ENCODE peak calls at places on chromosomes 5 and 9, in seven cellular contexts. J is PC-9, P is neural progenitor cell, B is OCI-LY7, C is mammary epithelial cell, Z is endothelial cell of umbilical vein, N is DND-41. D is an unnamed sample.

GRCh38 chr9:129555512-129556203 is 65.2 kb downstream of the C9orf50 start:
- DNase-seq in P (no peak), J (no peak), B (no peak), C (no peak), Z (no peak), N (no peak), D (no peak)

GRCh38 chr9:29697011-29697410 is 2123.7 kb upstream of the C9orf72 start:
- DNase-seq in B (no peak), C (peak), P (no peak), Z (no peak), J (no peak), N (no peak), D (no peak)

GRCh38 chr5:37757980-37758582 is 81.8 kb downstream of the GDNF start:
- DNase-seq in B (no peak), Z (peak), P (no peak), N (no peak), C (no peak), J (no peak), D (no peak)

GRCh38 chr9:135023816-135024405 is 63.6 kb upstream of the OLFM1 start:
- DNase-seq in C (peak), J (no peak), N (no peak), P (no peak), B (no peak), Z (no peak), D (no peak)

GRCh38 chr9:108588246-108588645 is 267.5 kb downstream of the ACTL7B start:
- DNase-seq in C (no peak), J (no peak), Z (no peak), N (no peak), P (no peak), B (no peak), D (no peak)

GRCh38 chr9:16870606-16871357 is at the start of gene BNC2:
- DNase-seq in B (no peak), P (peak), C (no peak), N (peak), J (no peak), Z (peak), D (peak)

GRCh38 chr5:122149691-122150090 is 20.3 kb downstream of the ZNF474 start:
- DNase-seq in B (no peak), Z (no peak), P (no peak), C (no peak), J (no peak), N (no peak), D (no peak)

GRCh38 chr5:137515238-137515637 is 16.1 kb upstream of the SPOCK1 start:
- DNase-seq in P (no peak), J (no peak), N (no peak), B (no peak), C (no peak), Z (no peak), D (no peak)

GRCh38 chr5:77569409-77569808 is 69.1 kb downstream of the OTP start:
- DNase-seq in C (no peak), B (no peak), P (no peak), N (no peak), Z (no peak), J (no peak), D (no peak)

GRCh38 chr9:86099695-86100364 is 472 bp upstream of the GOLM1 start:
- DNase-seq in J (peak), P (peak), Z (peak), N (no peak), B (no peak), C (peak), D (peak)

GRCh38 chr9:89007041-89007440 is 15.8 kb downstream of the S1PR3 start:
- DNase-seq in B (no peak), N (no peak), P (no peak), C (no peak), Z (no peak), J (no peak), D (no peak)

GRCh38 chr5:158869092-158869491 is 230.6 kb downstream of the EBF1 start:
- DNase-seq in C (no peak), Z (no peak), N (no peak), J (no peak), B (no peak), P (peak), D (peak)

GRCh38 chr5:89917112-89917511 is 492.4 kb downstream of the CETN3 start:
- DNase-seq in Z (no peak), C (no peak), J (no peak), N (no peak), P (no peak), B (no peak), D (no peak)

GRCh38 chr5:68395302-68395701 is 179.7 kb downstream of the PIK3R1 start:
- DNase-seq in B (no peak), C (no peak), P (no peak), J (no peak), Z (no peak), N (no peak), D (no peak)

GRCh38 chr9:114856210-114856941 is 50.5 kb upstream of the TNFSF15 start:
- DNase-seq in B (no peak), Z (no peak), J (no peak), C (peak), P (no peak), N (no peak), D (no peak)

GRCh38 chr9:93675336-93676150 is 99.2 kb downstream of the PHF2 start:
- DNase-seq in B (no peak), Z (no peak), N (peak), P (no peak), J (no peak), C (no peak), D (peak)

GRCh38 chr9:19162956-19163355 is 35.7 kb upstream of the PLIN2 start:
- DNase-seq in C (peak), J (no peak), B (no peak), P (no peak), Z (no peak), N (no peak), D (no peak)

GRCh38 chr9:29437515-29437914 is 1864.2 kb upstream of the C9orf72 start:
- DNase-seq in Z (no peak), N (no peak), P (no peak), C (no peak), J (no peak), B (no peak), D (no peak)

GRCh38 chr5:142250119-142250518 is 74.7 kb downstream of the SPRY4 start:
- DNase-seq in N (no peak), B (no peak), Z (no peak), C (no peak), P (no peak), J (no peak), D (no peak)

GRCh38 chr5:150208187-150209015 is 18.5 kb downstream of the SLC6A7 start:
- DNase-seq in B (no peak), Z (no peak), C (peak), P (peak), N (no peak), J (no peak), D (no peak)

GRCh38 chr9:29311221-29311620 is 1737.9 kb upstream of the C9orf72 start:
- DNase-seq in N (no peak), J (no peak), Z (no peak), P (no peak), C (no peak), B (no peak), D (no peak)

GRCh38 chr9:106893088-106893487 is 30.1 kb downstream of the ZNF462 start:
- DNase-seq in Z (peak), J (peak), N (no peak), P (no peak), C (peak), B (no peak), D (no peak)

GRCh38 chr5:78778538-78778937 is 130.0 kb upstream of the LHFPL2 start:
- DNase-seq in N (no peak), B (no peak), J (no peak), Z (no peak), C (no peak), P (no peak), D (no peak)

GRCh38 chr5:109585012-109585599 is 104.6 kb upstream of the MAN2A1 start:
- DNase-seq in N (no peak), J (no peak), P (no peak), C (peak), Z (peak), B (no peak), D (no peak)

GRCh38 chr9:101393135-101393534 is 5.3 kb downstream of the MRPL50 start:
- DNase-seq in Z (no peak), B (no peak), P (no peak), C (no peak), J (no peak), N (no peak), D (no peak)

GRCh38 chr9:78121488-78121887 is 89.9 kb upstream of the GNAQ start:
- DNase-seq in B (peak), N (peak), Z (peak), C (peak), P (peak), J (peak), D (peak)

GRCh38 chr5:69138796-69139195 is 28.2 kb upstream of the CCNB1 start:
- DNase-seq in C (no peak), P (no peak), B (no peak), Z (no peak), N (no peak), J (no peak), D (no peak)

GRCh38 chr5:157862183-157862851 is 3.4 kb upstream of the CLINT1 start:
- DNase-seq in N (no peak), C (no peak), B (peak), Z (no peak), P (no peak), J (no peak), D (no peak)

GRCh38 chr9:38061326-38061947 is 7.6 kb downstream of the SHB start:
- DNase-seq in J (no peak), C (no peak), N (no peak), Z (no peak), P (no peak), B (no peak), D (no peak)

GRCh38 chr5:92492908-92493307 is 1088.1 kb downstream of the NR2F1-AS1 start:
- DNase-seq in P (no peak), C (no peak), Z (no peak), B (no peak), N (no peak), J (no peak), D (no peak)

GRCh38 chr5:122999947-123000563 is 36.5 kb downstream of the PPIC start:
- DNase-seq in N (no peak), J (no peak), P (peak), C (no peak), Z (peak), B (peak), D (peak)

GRCh38 chr5:178117911-178118310 is 4.6 kb downstream of the N4BP3 start:
- DNase-seq in N (no peak), B (peak), C (no peak), J (no peak), Z (no peak), P (no peak), D (no peak)

GRCh38 chr5:54309751-54310432 is 481 bp downstream of the ARL15 start:
- DNase-seq in B (peak), J (no peak), P (peak), N (peak), Z (peak), C (peak), D (no peak)

GRCh38 chr9:84067851-84068250 is 87.2 kb downstream of the RMI1 start:
- DNase-seq in Z (no peak), B (no peak), J (no peak), C (no peak), N (no peak), P (no peak), D (no peak)

GRCh38 chr9:71755869-71756268 is 12.4 kb downstream of the CEMIP2 start:
- DNase-seq in Z (no peak), J (no peak), P (no peak), C (no peak), N (no peak), B (no peak), D (no peak)

GRCh38 chr9:71758785-71759184 is 9.5 kb downstream of the CEMIP2 start:
- DNase-seq in P (no peak), C (peak), N (no peak), B (no peak), Z (peak), J (peak), D (no peak)

GRCh38 chr9:71756753-71757152 is 11.6 kb downstream of the CEMIP2 start:
- DNase-seq in J (no peak), B (no peak), P (peak), Z (no peak), N (no peak), C (no peak), D (no peak)

GRCh38 chr9:71760901-71761300 is 7.4 kb downstream of the CEMIP2 start:
- DNase-seq in N (no peak), B (no peak), P (peak), C (no peak), J (no peak), Z (no peak), D (peak)

GRCh38 chr9:71758277-71758676 is 10.0 kb downstream of the CEMIP2 start:
- DNase-seq in N (no peak), J (peak), P (no peak), C (no peak), Z (no peak), B (no peak), D (peak)
- H3K4me2 ChIP-seq in N (no peak), J (peak), P (peak), C (no peak), Z (peak), B (no peak), D (peak)

DNA sequence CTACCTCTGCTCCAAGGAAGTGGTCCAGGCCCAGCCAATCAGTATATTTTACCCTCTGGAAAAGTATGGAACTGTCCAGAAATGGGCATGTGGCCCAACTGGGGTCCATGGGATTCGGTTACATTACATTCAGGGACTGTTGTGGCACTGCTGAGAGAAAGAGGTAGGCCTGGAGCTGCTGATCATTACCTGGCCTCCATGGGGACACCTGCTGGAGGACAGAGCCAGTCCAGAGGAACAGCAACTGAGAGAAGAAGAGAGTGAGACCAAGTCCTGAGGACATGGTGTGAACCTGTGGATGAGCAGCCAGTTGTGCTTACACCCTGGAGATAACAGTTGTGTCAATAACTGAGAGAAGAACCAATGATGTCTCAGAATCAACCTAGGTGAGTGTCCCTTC is 48.2 kb downstream of the HMHB1 start:
- DNase-seq in J (no peak), P (no peak), Z (no peak), B (no peak), C (no peak), N (no peak), D (no peak)
- TF ChIP-seq CTCF in J (no peak), P (no peak), Z (no peak), B (no peak), C (no peak), N (no peak), D (no peak)

GRCh38 chr5:139690385-139691274 is 42.5 kb downstream of the CXXC5 start:
- DNase-seq in C (no peak), Z (no peak), P (peak), B (no peak), N (no peak), J (no peak), D (no peak)
- H3K4me2 ChIP-seq in C (no peak), Z (no peak), P (peak), B (no peak), N (no peak), J (no peak), D (no peak)

GRCh38 chr9:132546148-132547051 is 36.0 kb upstream of the BARHL1 start:
- DNase-seq in B (peak), C (no peak), J (no peak), P (peak), N (peak), Z (peak), D (peak)
- TF ChIP-seq CTCF in B (peak), C (peak), J (no peak), P (peak), N (peak), Z (peak), D (peak)

GRCh38 chr5:179240561-179240960 is 104.7 kb downstream of the ADAMTS2 start:
- DNase-seq in P (no peak), C (no peak), B (no peak), Z (no peak), N (no peak), J (no peak), D (peak)
- H3K4me2 ChIP-seq in P (no peak), C (no peak), B (no peak), Z (no peak), N (no peak), J (no peak), D (no peak)

DNA sequence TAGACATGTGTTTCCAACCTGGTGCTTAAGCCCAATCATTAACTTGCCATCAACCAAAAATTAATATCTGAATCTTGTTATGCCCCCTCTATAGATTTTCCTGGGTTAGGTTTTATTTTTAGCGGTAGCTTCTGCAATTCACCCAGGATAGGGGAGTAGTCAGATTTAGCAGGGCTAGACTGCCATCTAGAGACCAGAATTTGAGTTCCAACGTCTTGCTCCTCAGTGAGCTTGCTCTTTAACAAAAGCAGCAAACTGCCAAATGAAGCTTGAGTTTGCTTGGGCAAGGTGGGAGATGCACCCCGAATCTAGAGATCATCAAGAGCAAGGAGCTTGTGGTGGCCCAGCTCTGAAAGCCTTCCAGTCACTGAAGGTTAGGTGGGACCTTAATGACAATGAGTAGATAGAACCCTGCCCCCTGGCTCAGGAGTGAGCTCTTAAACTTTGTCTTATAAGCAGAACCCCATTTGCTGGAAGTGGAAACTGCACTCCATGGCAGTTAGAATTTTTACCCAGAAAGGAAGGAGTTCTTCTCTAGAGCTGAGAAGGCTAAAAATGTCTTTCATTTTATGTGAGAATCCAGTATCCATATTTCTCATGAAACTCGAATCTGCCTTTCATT is 456.1 kb downstream of the RASEF start:
- DNase-seq in C (peak), B (peak), J (peak), P (peak), N (peak), Z (peak), D (peak)
- TF ChIP-seq CTCF in C (peak), B (peak), J (peak), P (peak), N (peak), Z (peak), D (peak)

GRCh38 chr9:567746-568305 is 273.7 kb upstream of the DMRT1 start:
- DNase-seq in J (no peak), N (no peak), C (no peak), Z (no peak), P (no peak), B (no peak), D (no peak)

GRCh38 chr9:570187-570586 is 271.3 kb upstream of the DMRT1 start:
- DNase-seq in J (no peak), P (no peak), C (no peak), B (peak), N (no peak), Z (no peak), D (no peak)

GRCh38 chr9:569276-569675 is 272.2 kb upstream of the DMRT1 start:
- DNase-seq in B (peak), C (no peak), N (no peak), J (no peak), Z (no peak), P (no peak), D (no peak)

GRCh38 chr9:565528-565927 is 276.0 kb upstream of the DMRT1 start:
- DNase-seq in J (no peak), B (peak), N (no peak), P (no peak), C (no peak), Z (no peak), D (no peak)

GRCh38 chr9:567128-567745 is 274.3 kb upstream of the DMRT1 start:
- DNase-seq in B (peak), J (no peak), P (no peak), Z (no peak), C (no peak), N (no peak), D (no peak)
- H3K4me2 ChIP-seq in B (peak), J (no peak), P (no peak), Z (no peak), C (no peak), N (no peak), D (no peak)

DNA sequence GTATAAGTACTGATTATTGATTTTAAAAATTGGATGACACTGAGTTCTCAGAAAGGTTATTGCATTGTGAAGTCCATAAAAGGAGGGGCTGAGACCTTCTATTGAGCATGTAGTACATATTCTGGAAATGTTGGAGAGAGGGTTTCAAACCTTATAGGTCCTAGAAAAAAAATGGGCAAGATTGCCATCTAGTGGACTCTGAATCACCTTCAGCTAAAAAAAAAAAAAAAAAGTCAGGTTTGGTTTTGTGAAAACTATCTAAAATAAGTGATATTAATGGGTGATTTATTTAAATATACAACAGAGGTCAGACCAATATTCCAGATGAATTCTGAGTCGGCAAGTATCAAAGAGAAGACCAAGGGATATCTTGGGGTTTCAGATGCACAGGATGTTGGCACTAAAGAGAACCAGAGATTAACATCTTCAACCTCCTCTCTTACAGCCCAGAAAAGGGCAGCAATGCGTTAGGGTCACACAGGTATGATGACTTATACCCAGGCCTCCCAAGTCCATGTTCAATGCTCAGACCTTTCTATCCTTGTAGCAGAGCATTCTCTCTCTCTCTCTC is 109.8 kb upstream of the NMUR2 start:
- DNase-seq in J (no peak), N (no peak), Z (peak), P (peak), C (peak), B (peak), D (no peak)
- TF ChIP-seq CTCF in J (peak), N (peak), Z (no peak), P (peak), C (peak), B (peak), D (peak)

DNA sequence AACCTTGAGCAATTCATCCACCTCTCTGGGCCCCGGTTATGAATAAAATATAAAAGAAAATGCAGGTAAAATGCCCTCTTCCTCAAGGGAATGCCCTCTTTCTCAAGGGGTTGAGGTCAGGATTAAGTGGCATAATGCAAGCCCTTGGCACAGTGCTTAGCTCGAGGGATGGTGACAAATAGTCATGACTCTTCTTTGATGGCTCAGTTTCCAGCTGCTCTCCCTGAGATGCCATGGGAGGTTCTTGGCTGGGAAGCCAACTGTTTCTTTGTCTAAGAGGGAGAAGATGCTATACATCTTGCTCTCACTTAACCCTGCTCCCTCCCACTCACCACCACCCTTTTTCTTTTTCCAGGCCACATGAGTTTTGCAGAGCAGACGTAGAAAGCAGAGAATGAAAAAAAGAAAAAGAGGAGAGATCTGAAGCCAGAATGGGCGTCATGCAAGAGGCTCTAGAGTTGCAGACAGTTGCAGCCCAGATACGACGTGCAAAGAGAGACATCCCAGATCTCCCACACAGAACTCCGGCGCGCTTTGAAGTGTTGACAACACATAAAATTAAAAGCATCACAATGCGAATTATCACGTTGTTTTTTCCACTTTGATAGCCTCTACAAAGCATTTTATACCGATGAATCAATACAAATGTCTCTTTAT is 160.5 kb downstream of the FGF18 start:
- DNase-seq in J (no peak), B (no peak), N (no peak), C (no peak), P (no peak), Z (no peak), D (no peak)
- H3K4me2 ChIP-seq in J (no peak), B (no peak), N (no peak), C (no peak), P (no peak), Z (no peak), D (no peak)

GRCh38 chr5:110785356-110785755 is 46.5 kb downstream of the SLC25A46 start:
- DNase-seq in B (no peak), P (no peak), J (no peak), N (no peak), Z (no peak), C (peak), D (no peak)

GRCh38 chr5:110784901-110785300 is 46.1 kb downstream of the SLC25A46 start:
- DNase-seq in B (no peak), N (no peak), Z (no peak), J (no peak), P (no peak), C (no peak), D (no peak)

GRCh38 chr5:110790673-110791072 is 51.9 kb downstream of the SLC25A46 start:
- DNase-seq in C (peak), B (no peak), Z (no peak), N (no peak), J (no peak), P (no peak), D (no peak)
- TF ChIP-seq CTCF in C (no peak), B (no peak), Z (no peak), N (peak), J (peak), P (no peak), D (no peak)